ENCODE peak calls at places on chromosomes 4 and X, in ten cellular contexts. One of them, this sample, is unnamed.

GRCh38 chrX:46574337-46574940 is 874 bp downstream of the CHST7 start:
- DNase-seq in HS-5: no peak
- DNase-seq in aorta: no peak
- DNase-seq in LoVo: no peak
- DNase-seq in stimulated activated CD4-positive, alpha-beta T cell treated with anti-CD3 and anti-CD28 coated beads, TNF-alpha, amount 100 ng/mL, for 4 hours: no peak
- DNase-seq in tibial artery: no peak
- DNase-seq in stimulated activated CD8-positive, alpha-beta memory T cell treated with anti-CD3 and anti-CD28 coated beads, Interleukin-7, amount 100 ng/mL, for 1 hour: no peak
- DNase-seq in activated T-cell treated with anti-CD3 and anti-CD28 coated beads, Interleukin-2, amount 50 U/mL, for 48 hours: peak
- DNase-seq in activated CD4-positive, CD25-positive, alpha-beta regulatory T cell treated with anti-CD3 and anti-CD28 coated beads, Interleukin-2, amount 50 U/mL, for 72 hours: peak
- DNase-seq in T-cell: peak
- DNase-seq in this sample: peak

GRCh38 chrX:11159149-11159548 is 48.0 kb downstream of the HCCS start:
- DNase-seq in HS-5: no peak
- DNase-seq in aorta: no peak
- DNase-seq in LoVo: no peak
- DNase-seq in stimulated activated CD4-positive, alpha-beta T cell treated with anti-CD3 and anti-CD28 coated beads, TNF-alpha, amount 100 ng/mL, for 4 hours: no peak
- DNase-seq in tibial artery: no peak
- DNase-seq in stimulated activated CD8-positive, alpha-beta memory T cell treated with anti-CD3 and anti-CD28 coated beads, Interleukin-7, amount 100 ng/mL, for 1 hour: no peak
- DNase-seq in activated T-cell treated with anti-CD3 and anti-CD28 coated beads, Interleukin-2, amount 50 U/mL, for 48 hours: no peak
- DNase-seq in activated CD4-positive, CD25-positive, alpha-beta regulatory T cell treated with anti-CD3 and anti-CD28 coated beads, Interleukin-2, amount 50 U/mL, for 72 hours: no peak
- DNase-seq in T-cell: no peak
- DNase-seq in this sample: no peak

GRCh38 chr4:39083164-39083563 is 21.1 kb downstream of the KLHL5 start:
- DNase-seq in HS-5: peak
- DNase-seq in aorta: no peak
- DNase-seq in LoVo: no peak
- DNase-seq in stimulated activated CD4-positive, alpha-beta T cell treated with anti-CD3 and anti-CD28 coated beads, TNF-alpha, amount 100 ng/mL, for 4 hours: no peak
- DNase-seq in tibial artery: no peak
- DNase-seq in stimulated activated CD8-positive, alpha-beta memory T cell treated with anti-CD3 and anti-CD28 coated beads, Interleukin-7, amount 100 ng/mL, for 1 hour: no peak
- DNase-seq in activated T-cell treated with anti-CD3 and anti-CD28 coated beads, Interleukin-2, amount 50 U/mL, for 48 hours: no peak
- DNase-seq in activated CD4-positive, CD25-positive, alpha-beta regulatory T cell treated with anti-CD3 and anti-CD28 coated beads, Interleukin-2, amount 50 U/mL, for 72 hours: no peak
- DNase-seq in T-cell: no peak
- DNase-seq in this sample: no peak

GRCh38 chr4:8176547-8177399 is 18.2 kb upstream of the ABLIM2 start:
- DNase-seq in HS-5: no peak
- DNase-seq in aorta: no peak
- DNase-seq in LoVo: peak
- DNase-seq in stimulated activated CD4-positive, alpha-beta T cell treated with anti-CD3 and anti-CD28 coated beads, TNF-alpha, amount 100 ng/mL, for 4 hours: no peak
- DNase-seq in tibial artery: no peak
- DNase-seq in stimulated activated CD8-positive, alpha-beta memory T cell treated with anti-CD3 and anti-CD28 coated beads, Interleukin-7, amount 100 ng/mL, for 1 hour: no peak
- DNase-seq in activated T-cell treated with anti-CD3 and anti-CD28 coated beads, Interleukin-2, amount 50 U/mL, for 48 hours: peak
- DNase-seq in activated CD4-positive, CD25-positive, alpha-beta regulatory T cell treated with anti-CD3 and anti-CD28 coated beads, Interleukin-2, amount 50 U/mL, for 72 hours: no peak
- DNase-seq in T-cell: peak
- DNase-seq in this sample: no peak

GRCh38 chr4:63528592-63528991 is 880.7 kb downstream of the TECRL start:
- DNase-seq in HS-5: no peak
- DNase-seq in aorta: no peak
- DNase-seq in LoVo: no peak
- DNase-seq in stimulated activated CD4-positive, alpha-beta T cell treated with anti-CD3 and anti-CD28 coated beads, TNF-alpha, amount 100 ng/mL, for 4 hours: no peak
- DNase-seq in tibial artery: no peak
- DNase-seq in stimulated activated CD8-positive, alpha-beta memory T cell treated with anti-CD3 and anti-CD28 coated beads, Interleukin-7, amount 100 ng/mL, for 1 hour: no peak
- DNase-seq in activated T-cell treated with anti-CD3 and anti-CD28 coated beads, Interleukin-2, amount 50 U/mL, for 48 hours: no peak
- DNase-seq in activated CD4-positive, CD25-positive, alpha-beta regulatory T cell treated with anti-CD3 and anti-CD28 coated beads, Interleukin-2, amount 50 U/mL, for 72 hours: no peak
- DNase-seq in T-cell: no peak
- DNase-seq in this sample: no peak

GRCh38 chr4:162782778-162783507 is 383.7 kb downstream of the NAF1 start:
- DNase-seq in HS-5: no peak
- DNase-seq in aorta: no peak
- DNase-seq in LoVo: no peak
- DNase-seq in stimulated activated CD4-positive, alpha-beta T cell treated with anti-CD3 and anti-CD28 coated beads, TNF-alpha, amount 100 ng/mL, for 4 hours: no peak
- DNase-seq in tibial artery: no peak
- DNase-seq in stimulated activated CD8-positive, alpha-beta memory T cell treated with anti-CD3 and anti-CD28 coated beads, Interleukin-7, amount 100 ng/mL, for 1 hour: no peak
- DNase-seq in activated T-cell treated with anti-CD3 and anti-CD28 coated beads, Interleukin-2, amount 50 U/mL, for 48 hours: no peak
- DNase-seq in activated CD4-positive, CD25-positive, alpha-beta regulatory T cell treated with anti-CD3 and anti-CD28 coated beads, Interleukin-2, amount 50 U/mL, for 72 hours: no peak
- DNase-seq in T-cell: no peak
- DNase-seq in this sample: no peak

GRCh38 chrX:122135070-122135469 is 1049.0 kb upstream of the GRIA3 start:
- DNase-seq in HS-5: no peak
- DNase-seq in aorta: no peak
- DNase-seq in LoVo: no peak
- DNase-seq in stimulated activated CD4-positive, alpha-beta T cell treated with anti-CD3 and anti-CD28 coated beads, TNF-alpha, amount 100 ng/mL, for 4 hours: no peak
- DNase-seq in tibial artery: peak
- DNase-seq in stimulated activated CD8-positive, alpha-beta memory T cell treated with anti-CD3 and anti-CD28 coated beads, Interleukin-7, amount 100 ng/mL, for 1 hour: no peak
- DNase-seq in activated T-cell treated with anti-CD3 and anti-CD28 coated beads, Interleukin-2, amount 50 U/mL, for 48 hours: no peak
- DNase-seq in activated CD4-positive, CD25-positive, alpha-beta regulatory T cell treated with anti-CD3 and anti-CD28 coated beads, Interleukin-2, amount 50 U/mL, for 72 hours: no peak
- DNase-seq in T-cell: no peak
- DNase-seq in this sample: peak

GRCh38 chr4:155672342-155672741 is 5.7 kb downstream of the GUCY1A1 start:
- DNase-seq in HS-5: no peak
- DNase-seq in aorta: no peak
- DNase-seq in LoVo: no peak
- DNase-seq in stimulated activated CD4-positive, alpha-beta T cell treated with anti-CD3 and anti-CD28 coated beads, TNF-alpha, amount 100 ng/mL, for 4 hours: no peak
- DNase-seq in tibial artery: no peak
- DNase-seq in stimulated activated CD8-positive, alpha-beta memory T cell treated with anti-CD3 and anti-CD28 coated beads, Interleukin-7, amount 100 ng/mL, for 1 hour: no peak
- DNase-seq in activated T-cell treated with anti-CD3 and anti-CD28 coated beads, Interleukin-2, amount 50 U/mL, for 48 hours: no peak
- DNase-seq in activated CD4-positive, CD25-positive, alpha-beta regulatory T cell treated with anti-CD3 and anti-CD28 coated beads, Interleukin-2, amount 50 U/mL, for 72 hours: no peak
- DNase-seq in T-cell: no peak
- DNase-seq in this sample: no peak

GRCh38 chr4:82380344-82380743 is 6.6 kb upstream of the HNRNPD start:
- DNase-seq in HS-5: no peak
- DNase-seq in aorta: no peak
- DNase-seq in LoVo: no peak
- DNase-seq in stimulated activated CD4-positive, alpha-beta T cell treated with anti-CD3 and anti-CD28 coated beads, TNF-alpha, amount 100 ng/mL, for 4 hours: no peak
- DNase-seq in tibial artery: no peak
- DNase-seq in stimulated activated CD8-positive, alpha-beta memory T cell treated with anti-CD3 and anti-CD28 coated beads, Interleukin-7, amount 100 ng/mL, for 1 hour: no peak
- DNase-seq in activated T-cell treated with anti-CD3 and anti-CD28 coated beads, Interleukin-2, amount 50 U/mL, for 48 hours: no peak
- DNase-seq in activated CD4-positive, CD25-positive, alpha-beta regulatory T cell treated with anti-CD3 and anti-CD28 coated beads, Interleukin-2, amount 50 U/mL, for 72 hours: no peak
- DNase-seq in T-cell: no peak
- DNase-seq in this sample: no peak

GRCh38 chr4:109207060-109207459 is 95.4 kb downstream of the COL25A1 start:
- DNase-seq in HS-5: peak
- DNase-seq in aorta: no peak
- DNase-seq in LoVo: no peak
- DNase-seq in stimulated activated CD4-positive, alpha-beta T cell treated with anti-CD3 and anti-CD28 coated beads, TNF-alpha, amount 100 ng/mL, for 4 hours: no peak
- DNase-seq in tibial artery: no peak
- DNase-seq in stimulated activated CD8-positive, alpha-beta memory T cell treated with anti-CD3 and anti-CD28 coated beads, Interleukin-7, amount 100 ng/mL, for 1 hour: no peak
- DNase-seq in activated T-cell treated with anti-CD3 and anti-CD28 coated beads, Interleukin-2, amount 50 U/mL, for 48 hours: no peak
- DNase-seq in activated CD4-positive, CD25-positive, alpha-beta regulatory T cell treated with anti-CD3 and anti-CD28 coated beads, Interleukin-2, amount 50 U/mL, for 72 hours: no peak
- DNase-seq in T-cell: no peak
- DNase-seq in this sample: no peak

GRCh38 chrX:124736553-124737240 is 390.3 kb downstream of the SH2D1A start:
- DNase-seq in HS-5: no peak
- DNase-seq in aorta: no peak
- DNase-seq in LoVo: no peak
- DNase-seq in stimulated activated CD4-positive, alpha-beta T cell treated with anti-CD3 and anti-CD28 coated beads, TNF-alpha, amount 100 ng/mL, for 4 hours: peak
- DNase-seq in tibial artery: no peak
- DNase-seq in stimulated activated CD8-positive, alpha-beta memory T cell treated with anti-CD3 and anti-CD28 coated beads, Interleukin-7, amount 100 ng/mL, for 1 hour: no peak
- DNase-seq in activated T-cell treated with anti-CD3 and anti-CD28 coated beads, Interleukin-2, amount 50 U/mL, for 48 hours: peak
- DNase-seq in activated CD4-positive, CD25-positive, alpha-beta regulatory T cell treated with anti-CD3 and anti-CD28 coated beads, Interleukin-2, amount 50 U/mL, for 72 hours: no peak
- DNase-seq in T-cell: peak
- DNase-seq in this sample: no peak

GRCh38 chr4:54813674-54814073 is 155.9 kb downstream of the KIT start:
- DNase-seq in HS-5: no peak
- DNase-seq in aorta: no peak
- DNase-seq in LoVo: no peak
- DNase-seq in stimulated activated CD4-positive, alpha-beta T cell treated with anti-CD3 and anti-CD28 coated beads, TNF-alpha, amount 100 ng/mL, for 4 hours: no peak
- DNase-seq in tibial artery: no peak
- DNase-seq in stimulated activated CD8-positive, alpha-beta memory T cell treated with anti-CD3 and anti-CD28 coated beads, Interleukin-7, amount 100 ng/mL, for 1 hour: no peak
- DNase-seq in activated T-cell treated with anti-CD3 and anti-CD28 coated beads, Interleukin-2, amount 50 U/mL, for 48 hours: no peak
- DNase-seq in activated CD4-positive, CD25-positive, alpha-beta regulatory T cell treated with anti-CD3 and anti-CD28 coated beads, Interleukin-2, amount 50 U/mL, for 72 hours: no peak
- DNase-seq in T-cell: no peak
- DNase-seq in this sample: no peak

GRCh38 chr4:78645853-78646757 is 94.5 kb downstream of the ANXA3 start:
- DNase-seq in HS-5: peak
- DNase-seq in aorta: peak
- DNase-seq in LoVo: peak
- DNase-seq in stimulated activated CD4-positive, alpha-beta T cell treated with anti-CD3 and anti-CD28 coated beads, TNF-alpha, amount 100 ng/mL, for 4 hours: no peak
- DNase-seq in tibial artery: peak
- DNase-seq in stimulated activated CD8-positive, alpha-beta memory T cell treated with anti-CD3 and anti-CD28 coated beads, Interleukin-7, amount 100 ng/mL, for 1 hour: no peak
- DNase-seq in activated T-cell treated with anti-CD3 and anti-CD28 coated beads, Interleukin-2, amount 50 U/mL, for 48 hours: no peak
- DNase-seq in activated CD4-positive, CD25-positive, alpha-beta regulatory T cell treated with anti-CD3 and anti-CD28 coated beads, Interleukin-2, amount 50 U/mL, for 72 hours: no peak
- DNase-seq in T-cell: no peak
- DNase-seq in this sample: peak

GRCh38 chr4:8410641-8411271 is 29.8 kb downstream of the ACOX3 start:
- DNase-seq in HS-5: no peak
- DNase-seq in aorta: peak
- DNase-seq in LoVo: peak
- DNase-seq in stimulated activated CD4-positive, alpha-beta T cell treated with anti-CD3 and anti-CD28 coated beads, TNF-alpha, amount 100 ng/mL, for 4 hours: no peak
- DNase-seq in tibial artery: peak
- DNase-seq in stimulated activated CD8-positive, alpha-beta memory T cell treated with anti-CD3 and anti-CD28 coated beads, Interleukin-7, amount 100 ng/mL, for 1 hour: no peak
- DNase-seq in activated T-cell treated with anti-CD3 and anti-CD28 coated beads, Interleukin-2, amount 50 U/mL, for 48 hours: no peak
- DNase-seq in activated CD4-positive, CD25-positive, alpha-beta regulatory T cell treated with anti-CD3 and anti-CD28 coated beads, Interleukin-2, amount 50 U/mL, for 72 hours: no peak
- DNase-seq in T-cell: no peak
- DNase-seq in this sample: no peak

This sample was measured in posterior vena cava.